ENCODE peak calls at places on chromosome 13, in four cellular contexts. M is HuH-7.5, V is heart left ventricle, Q is mucosa of descending colon. L is an unnamed sample.
A peak's percentile ranks its signal among the peaks of the same experiment; 100 is the strongest.

GRCh38 chr13:45482571-45483173 is 17.9 kb downstream of the COG3 start:
- DNase-seq in M (no peak), V (no peak), Q (no peak), L (no peak)

GRCh38 chr13:38686635-38687245 is at the start of gene FREM2:
- DNase-seq in M (no peak), V (no peak), Q (peak; percentile 64), L (peak; percentile 70)

GRCh38 chr13:112140366-112140765 is 73.4 kb downstream of the SOX1 start:
- DNase-seq in M (no peak), V (no peak), Q (no peak), L (no peak)

GRCh38 chr13:29676535-29676934 is 81.0 kb upstream of the SLC7A1 start:
- DNase-seq in M (no peak), V (no peak), Q (no peak), L (no peak)

GRCh38 chr13:97319088-97319487 is 97.0 kb downstream of the MBNL2 start:
- DNase-seq in M (no peak), V (peak; percentile 57), Q (no peak), L (peak; percentile 48)

GRCh38 chr13:41311607-41312500 is 787 bp downstream of the NAA16 start:
- DNase-seq in M (peak; percentile 23), V (peak; percentile 51), Q (peak; percentile 71), L (peak; percentile 75)

GRCh38 chr13:36059366-36059765 is 71.8 kb downstream of the DCLK1 start:
- DNase-seq in M (no peak), V (no peak), Q (no peak), L (peak; percentile 13)

GRCh38 chr13:76293346-76293745 is 592.9 kb downstream of the KCTD12 start:
- DNase-seq in M (no peak), V (no peak), Q (no peak), L (no peak)

GRCh38 chr13:79541426-79542049 is 60.6 kb downstream of the NDFIP2 start:
- DNase-seq in M (peak; percentile 3), V (no peak), Q (no peak), L (no peak)

GRCh38 chr13:114067886-114068722 is 64.3 kb downstream of the RASA3 start:
- DNase-seq in M (no peak), V (peak; percentile 29), Q (peak; percentile 61), L (no peak)

GRCh38 chr13:106484084-106484754 is 51.2 kb downstream of the EFNB2 start:
- DNase-seq in M (no peak), V (no peak), Q (no peak), L (peak; percentile 21)

GRCh38 chr13:38350114-38350617 is 515 bp downstream of the UFM1 start:
- DNase-seq in M (peak; percentile 22), V (peak; percentile 72), Q (peak; percentile 79), L (peak; percentile 61)

GRCh38 chr13:106536244-106537034 is 977 bp upstream of the EFNB2 start:
- DNase-seq in M (peak; percentile 80), V (peak; percentile 90), Q (peak; percentile 95), L (peak; percentile 94)

GRCh38 chr13:27194895-27195764 is 23.5 kb upstream of the USP12 start:
- DNase-seq in M (no peak), V (no peak), Q (no peak), L (no peak)

GRCh38 chr13:83327091-83327490 is 555.2 kb downstream of the SLITRK1 start:
- DNase-seq in M (no peak), V (no peak), Q (no peak), L (no peak)

GRCh38 chr13:27334774-27335490 is 64.3 kb downstream of the RASL11A start:
- DNase-seq in M (no peak), V (no peak), Q (no peak), L (no peak)

GRCh38 chr13:84651288-84651687 is 769.0 kb upstream of the SLITRK1 start:
- DNase-seq in M (no peak), V (peak; percentile 64), Q (no peak), L (no peak)

GRCh38 chr13:48730971-48731658 is 77.4 kb downstream of the CYSLTR2 start:
- DNase-seq in M (no peak), V (no peak), Q (no peak), L (no peak)

GRCh38 chr13:42803563-42804212 is 22.3 kb downstream of the FAM216B start:
- DNase-seq in M (no peak), V (no peak), Q (no peak), L (no peak)